ENCODE peak calls at places on chromosomes 4 and X, in ten cellular contexts. B is colonic mucosa; K is tibial artery; N is esophagus muscularis mucosa; W is WERI-Rb-1; Q is CD8-positive, alpha-beta T cell; G is Peyer's patch; H is neural progenitor cell; Y is astrocyte of the spinal cord; L is transverse colon. X is an unnamed sample.

GRCh38 chr4:55183926-55184599 is 58.7 kb upstream of the KDR start:
- DNase-seq in B (no peak), K (no peak), N (no peak), W (no peak), Q (no peak), G (no peak), H (no peak), Y (peak), L (no peak), X (no peak)

GRCh38 chr4:306551-306961 is 1.3 kb upstream of the ZNF732 start:
- DNase-seq in B (no peak), K (no peak), N (no peak), W (no peak), Q (no peak), G (no peak), H (no peak), Y (no peak), L (no peak), X (peak)

GRCh38 chr4:101993841-101994221 is 203.3 kb downstream of the BANK1 start:
- DNase-seq in B (no peak), K (no peak), N (no peak), W (no peak), Q (no peak), G (no peak), H (no peak), Y (no peak), L (no peak), X (no peak)

GRCh38 chrX:46770006-46770816 is 11.3 kb upstream of the SLC9A7 start:
- DNase-seq in B (no peak), K (no peak), N (no peak), W (no peak), Q (no peak), G (no peak), H (no peak), Y (peak), L (no peak), X (no peak)

GRCh38 chrX:153941331-153942252 is 2.9 kb downstream of the RENBP start:
- DNase-seq in B (no peak), K (no peak), N (no peak), W (no peak), Q (no peak), G (no peak), H (peak), Y (no peak), L (no peak), X (no peak)

GRCh38 chr4:70515342-70516245 is 2.8 kb upstream of the AMTN start:
- DNase-seq in B (no peak), K (no peak), N (no peak), W (no peak), Q (no peak), G (no peak), H (no peak), Y (no peak), L (no peak), X (no peak)

GRCh38 chr4:140296335-140296753 is 77.1 kb upstream of the SCOC start:
- DNase-seq in B (peak), K (peak), N (peak), W (peak), Q (no peak), G (no peak), H (no peak), Y (peak), L (peak), X (no peak)

GRCh38 chrX:150094375-150094774 is 156.1 kb upstream of the EOLA2 start:
- DNase-seq in B (no peak), K (peak), N (no peak), W (no peak), Q (no peak), G (no peak), H (no peak), Y (no peak), L (no peak), X (no peak)

GRCh38 chrX:86237482-86237881 is 89.2 kb downstream of the DACH2 start:
- DNase-seq in B (no peak), K (no peak), N (no peak), W (no peak), Q (no peak), G (no peak), H (no peak), Y (no peak), L (no peak), X (no peak)

GRCh38 chr4:185513489-185514181 is 21.7 kb downstream of the PDLIM3 start:
- DNase-seq in B (peak), K (no peak), N (no peak), W (no peak), Q (no peak), G (no peak), H (no peak), Y (no peak), L (peak), X (no peak)

GRCh38 chr4:102328045-102328444 is 17.2 kb downstream of the SLC39A8 start:
- DNase-seq in B (no peak), K (no peak), N (no peak), W (no peak), Q (no peak), G (no peak), H (no peak), Y (peak), L (no peak), X (no peak)

GRCh38 chrX:48458711-48459110 is 11.3 kb downstream of the SLC38A5 start:
- DNase-seq in B (no peak), K (no peak), N (no peak), W (no peak), Q (no peak), G (no peak), H (no peak), Y (no peak), L (no peak), X (no peak)

DNA sequence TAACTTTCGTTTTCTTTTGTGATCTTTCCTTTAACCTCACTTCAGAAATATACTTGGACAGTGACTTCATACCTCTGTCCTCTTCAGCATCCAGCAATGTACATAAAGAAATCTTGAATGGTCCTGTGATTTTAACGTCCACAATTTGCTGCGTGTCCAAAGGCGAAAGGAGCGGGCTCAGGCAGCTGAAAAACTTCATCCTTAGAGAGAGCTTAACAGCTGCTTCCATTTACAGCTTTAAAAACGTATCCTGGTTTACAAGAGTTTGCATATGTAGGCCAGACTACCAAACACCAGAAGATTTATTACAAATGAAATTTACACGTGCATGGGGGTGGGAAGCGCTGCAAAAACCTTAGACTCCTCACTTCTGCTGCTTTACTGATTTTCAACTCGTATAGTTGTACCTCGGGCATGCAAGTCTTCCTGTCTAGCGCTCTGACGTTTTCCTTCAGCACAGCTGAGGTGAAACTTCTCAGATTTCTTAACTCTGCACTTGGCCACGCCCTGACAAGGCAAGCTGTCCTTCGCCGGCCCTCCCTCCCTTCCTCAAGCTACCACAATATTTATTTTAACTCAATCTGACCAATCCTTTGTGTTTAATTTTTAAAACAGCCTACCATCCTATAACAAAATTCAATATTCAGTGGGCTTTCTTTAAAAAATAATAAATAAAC is 406.4 kb downstream of the FAM47A start:
- DNase-seq in B (no peak), K (no peak), N (no peak), W (no peak), Q (no peak), G (no peak), H (peak), Y (peak), L (no peak), X (no peak)
- H3K4me3 ChIP-seq in B (no peak), K (peak), N (peak), W (peak), Q (no peak), G (no peak), H (peak), Y (peak), L (peak), X (no peak)

GRCh38 chr4:95536650-95537049 is 12.1 kb downstream of the UNC5C start:
- DNase-seq in B (no peak), K (no peak), N (no peak), W (no peak), Q (no peak), G (no peak), H (no peak), Y (no peak), L (no peak), X (no peak)

GRCh38 chr4:95540227-95540626 is 8.5 kb downstream of the UNC5C start:
- DNase-seq in B (no peak), K (no peak), N (no peak), W (no peak), Q (no peak), G (no peak), H (no peak), Y (no peak), L (no peak), X (no peak)

GRCh38 chr4:95537181-95537580 is 11.6 kb downstream of the UNC5C start:
- DNase-seq in B (no peak), K (no peak), N (no peak), W (peak), Q (no peak), G (no peak), H (no peak), Y (no peak), L (no peak), X (no peak)

GRCh38 chr4:95539056-95539455 is 9.7 kb downstream of the UNC5C start:
- DNase-seq in B (no peak), K (no peak), N (no peak), W (no peak), Q (no peak), G (no peak), H (no peak), Y (no peak), L (no peak), X (no peak)

DNA sequence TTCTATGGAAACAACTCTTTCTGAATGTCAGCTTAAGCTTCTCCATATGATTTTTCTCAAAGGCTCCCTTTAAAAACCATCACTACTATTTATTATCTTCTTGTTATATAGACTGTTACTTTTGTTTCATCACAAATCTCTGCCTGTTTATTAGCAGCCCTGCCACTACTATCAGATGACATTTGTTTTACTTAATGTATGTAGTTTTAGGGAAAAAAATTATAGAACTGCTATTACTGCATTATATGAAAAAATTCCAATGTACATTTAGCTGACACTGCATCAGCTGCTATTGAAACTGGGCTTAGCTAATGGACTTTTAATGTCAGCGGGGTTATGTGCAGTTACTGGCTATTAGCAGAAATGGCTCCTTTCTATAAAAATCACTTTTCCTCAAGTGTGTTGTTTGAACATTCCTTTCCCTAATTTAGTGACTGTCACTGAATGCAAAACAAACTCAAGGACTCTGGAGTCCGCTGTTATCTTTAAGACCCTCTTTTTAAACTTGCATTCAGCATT is 10.7 kb downstream of the UNC5C start:
- DNase-seq in B (no peak), K (no peak), N (no peak), W (no peak), Q (no peak), G (no peak), H (no peak), Y (no peak), L (no peak), X (no peak)
- H3K4me3 ChIP-seq in B (no peak), K (peak), N (no peak), W (no peak), Q (no peak), G (no peak), H (no peak), Y (no peak), L (no peak), X (no peak)

GRCh38 chr4:6676722-6677558 is 16.7 kb upstream of the S100P start:
- DNase-seq in B (no peak), K (no peak), N (no peak), W (no peak), Q (no peak), G (no peak), H (no peak), Y (no peak), L (no peak), X (no peak)
- H3K4me3 ChIP-seq in B (no peak), K (no peak), N (no peak), W (no peak), Q (peak), G (no peak), H (no peak), Y (no peak), L (no peak), X (peak)

DNA sequence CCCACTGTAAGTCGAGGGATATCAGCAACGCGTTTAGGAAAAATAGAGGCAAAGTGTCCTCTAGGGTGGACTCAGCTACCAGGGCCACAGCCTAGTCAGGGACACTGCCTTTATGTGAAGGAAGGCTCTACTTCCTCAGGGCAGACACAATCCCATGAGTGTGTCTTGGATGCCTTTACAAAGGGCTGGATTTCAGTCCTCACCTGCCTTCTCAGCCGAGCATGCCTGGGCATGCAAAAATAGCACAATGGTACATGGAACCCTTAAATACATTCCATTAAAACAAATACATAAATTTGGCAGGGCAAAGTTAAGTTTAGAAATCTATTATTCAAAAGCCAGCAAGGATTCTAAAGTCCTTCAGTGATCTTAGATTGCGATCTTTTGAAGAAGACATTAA is 51.1 kb downstream of the DMD start:
- DNase-seq in B (no peak), K (no peak), N (no peak), W (no peak), Q (no peak), G (no peak), H (no peak), Y (no peak), L (no peak), X (no peak)
- H3K4me3 ChIP-seq in B (no peak), K (no peak), N (no peak), W (no peak), Q (no peak), G (no peak), H (no peak), Y (no peak), L (no peak), X (no peak)

DNA sequence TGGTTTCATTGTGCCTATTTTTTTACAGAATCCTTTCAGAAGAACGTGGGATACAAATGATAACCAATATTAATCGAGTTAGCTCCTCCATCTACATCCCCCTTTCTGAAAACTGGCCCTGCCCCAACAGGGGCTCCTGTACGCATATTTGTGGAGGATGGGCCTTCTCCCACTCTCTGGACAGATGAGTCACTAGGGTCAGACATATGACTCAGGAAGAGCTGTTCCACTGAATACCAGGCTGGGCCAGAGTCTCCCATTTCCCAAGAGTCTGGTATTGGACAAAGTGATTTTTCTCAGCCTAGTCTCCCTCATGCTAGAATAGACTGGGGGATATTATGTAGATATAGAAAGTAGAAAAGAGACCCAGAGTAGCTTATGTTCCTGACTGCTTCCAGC is 142.4 kb downstream of the TSPAN5 start:
- DNase-seq in B (no peak), K (no peak), N (no peak), W (no peak), Q (no peak), G (no peak), H (no peak), Y (peak), L (no peak), X (no peak)
- H3K4me3 ChIP-seq in B (no peak), K (no peak), N (no peak), W (no peak), Q (no peak), G (no peak), H (no peak), Y (no peak), L (no peak), X (no peak)

GRCh38 chr4:88672987-88673386 is 24.6 kb downstream of the NAP1L5 start:
- DNase-seq in B (no peak), K (no peak), N (no peak), W (peak), Q (no peak), G (no peak), H (peak), Y (peak), L (no peak), X (no peak)
- H3K4me3 ChIP-seq in B (no peak), K (no peak), N (no peak), W (no peak), Q (no peak), G (no peak), H (no peak), Y (no peak), L (no peak), X (no peak)

GRCh38 chr4:171022698-171023378 is 790.4 kb upstream of the GALNTL6 start:
- DNase-seq in B (no peak), K (no peak), N (no peak), W (no peak), Q (no peak), G (no peak), H (no peak), Y (no peak), L (no peak), X (no peak)
- H3K4me3 ChIP-seq in B (no peak), K (no peak), N (no peak), W (no peak), Q (no peak), G (no peak), H (no peak), Y (no peak), L (no peak), X (no peak)

DNA sequence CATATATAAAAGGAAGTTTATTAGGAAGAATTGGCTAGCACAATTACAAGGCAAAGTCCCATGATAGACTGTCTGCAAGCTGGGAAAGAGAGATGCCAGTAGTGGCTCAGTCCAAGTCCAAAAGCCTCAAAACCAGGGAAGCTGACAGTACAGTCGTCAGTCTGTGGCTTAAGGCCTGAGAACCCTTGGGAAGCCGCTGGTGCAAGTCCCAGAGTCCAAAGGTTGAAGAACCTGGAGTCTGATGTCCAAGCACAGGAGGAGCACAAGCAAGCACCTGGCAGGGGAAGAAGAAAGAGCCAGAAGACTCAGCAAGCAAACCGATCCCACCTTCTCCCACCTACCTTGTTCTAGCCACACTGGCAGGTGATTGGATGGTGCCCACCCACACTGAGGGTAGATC is 51.3 kb upstream of the TMEM150C start:
- DNase-seq in B (no peak), K (no peak), N (no peak), W (no peak), Q (no peak), G (no peak), H (no peak), Y (no peak), L (no peak), X (no peak)
- H3K4me3 ChIP-seq in B (no peak), K (no peak), N (no peak), W (no peak), Q (no peak), G (no peak), H (no peak), Y (no peak), L (no peak), X (no peak)